ENCODE peak calls at places on chromosomes 16 and 17, in six cellular contexts. U is GM13977, G is foreskin keratinocyte, N is DND-41, K is A549, H is cardiac muscle cell. Z is an unnamed sample.
A peak's percentile ranks its signal among the peaks of the same experiment; 100 is the strongest.

GRCh38 chr17:69716571-69716970 is 302.1 kb downstream of the MAP2K6 start:
- DNase-seq in G (no peak), K (no peak), H (no peak), U (no peak), N (no peak), Z (no peak)

GRCh38 chr16:84527486-84528269 is 23.2 kb upstream of the MEAK7 start:
- DNase-seq in N (no peak), K (no peak), H (peak; percentile 29), U (no peak), G (no peak), Z (no peak)

GRCh38 chr17:45307290-45308015 is 9.4 kb downstream of the MAP3K14 start:
- DNase-seq in U (peak; percentile 66), K (peak; percentile 69), N (no peak), H (peak; percentile 95), G (peak; percentile 60), Z (no peak)

GRCh38 chr16:23835390-23836077 is at the start of gene PRKCB:
- DNase-seq in U (peak; percentile 97), K (peak; percentile 47), N (peak; percentile 93), G (peak; percentile 22), H (peak; percentile 63), Z (peak; percentile 94)

GRCh38 chr16:30143347-30143702 is 20.3 kb upstream of the MAPK3 start:
- DNase-seq in K (no peak), N (no peak), H (no peak), G (no peak), U (no peak), Z (no peak)

GRCh38 chr17:29433551-29433950 is 43.4 kb downstream of the TAOK1 start:
- DNase-seq in G (no peak), H (peak; percentile 13), K (no peak), N (no peak), U (no peak), Z (peak; percentile 5)

GRCh38 chr17:64326420-64327054 is 63.5 kb upstream of the TEX2 start:
- DNase-seq in G (no peak), K (peak; percentile 38), H (peak; percentile 96), U (no peak), N (no peak), Z (no peak)

GRCh38 chr17:41579484-41580243 is 7.0 kb downstream of the KRT14 start:
- DNase-seq in U (peak; percentile 93), G (peak; percentile 97), K (peak; percentile 87), N (peak; percentile 74), H (peak; percentile 81), Z (peak; percentile 90)

GRCh38 chr16:31501226-31501965 is 6.8 kb downstream of the RUSF1 start:
- DNase-seq in N (no peak), H (no peak), K (no peak), U (no peak), G (no peak), Z (no peak)

GRCh38 chr17:28828294-28829040 is 14.1 kb downstream of the FAM222B start:
- DNase-seq in K (no peak), G (no peak), H (no peak), U (no peak), N (no peak), Z (no peak)

GRCh38 chr16:86834451-86835035 is 256.2 kb downstream of the FOXL1 start:
- DNase-seq in K (peak; percentile 19), H (peak; percentile 26), U (no peak), G (peak; percentile 43), N (no peak), Z (peak; percentile 34)
- TF ChIP-seq CTCF in K (peak; percentile 1), H (no peak), U (no peak), G (peak; percentile 19), N (no peak), Z (no peak)

GRCh38 chr17:47953945-47954344 is 3.7 kb downstream of the PRR15L start:
- DNase-seq in H (no peak), G (no peak), U (no peak), K (no peak), N (no peak), Z (no peak)
- TF ChIP-seq CTCF in H (no peak), G (no peak), U (no peak), K (no peak), N (no peak), Z (no peak)

DNA sequence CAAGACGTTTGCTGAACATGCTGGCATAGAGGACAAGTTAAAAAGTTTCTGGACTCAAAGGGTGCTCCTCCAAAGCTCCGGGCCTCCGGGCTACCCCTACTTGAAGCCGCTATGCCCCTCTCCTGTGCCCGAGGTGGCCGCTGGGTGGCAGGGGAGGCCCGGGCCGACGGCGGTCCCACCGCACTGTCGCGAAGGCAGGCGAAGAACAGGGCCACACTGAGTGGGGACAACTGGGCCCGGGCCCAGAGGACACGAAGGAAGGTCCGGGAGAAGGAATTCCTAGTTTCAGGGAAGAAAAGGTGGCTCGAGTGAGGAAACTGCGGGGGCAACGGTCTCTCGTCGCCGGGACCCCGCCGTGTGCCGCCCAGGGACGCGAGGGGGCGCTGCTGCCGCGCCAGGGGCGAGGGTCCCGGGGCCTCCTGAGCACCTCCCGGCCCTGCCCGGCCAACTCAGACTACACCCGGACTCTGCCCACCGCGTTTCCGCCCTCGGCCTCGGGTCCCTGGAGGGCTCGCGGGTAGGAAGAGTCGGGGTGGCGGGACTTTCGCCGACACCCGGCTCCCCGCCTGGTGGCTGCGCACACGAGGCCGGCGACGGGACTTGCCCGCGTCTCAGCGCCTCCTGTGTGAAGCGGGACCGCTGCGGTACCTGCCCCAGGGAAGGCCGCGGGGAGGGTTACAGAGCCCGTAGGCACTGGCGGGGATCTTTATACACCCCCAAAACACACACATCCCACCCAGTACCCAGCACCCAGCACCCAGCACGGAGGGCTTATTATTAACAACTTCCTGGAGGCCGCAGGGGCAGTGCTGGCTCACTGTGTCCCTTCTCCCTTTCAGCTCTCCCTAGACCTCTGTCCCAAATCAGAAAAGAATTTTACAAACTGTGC is 772 bp upstream of the CHCT1 start:
- DNase-seq in N (no peak), U (peak; percentile 87), G (peak; percentile 36), H (peak; percentile 73), K (peak; percentile 81), Z (peak; percentile 78)
- TF ChIP-seq CTCF in N (no peak), U (peak; percentile 91), G (peak; percentile 82), H (peak; percentile 92), K (peak; percentile 100), Z (peak; percentile 97)

DNA sequence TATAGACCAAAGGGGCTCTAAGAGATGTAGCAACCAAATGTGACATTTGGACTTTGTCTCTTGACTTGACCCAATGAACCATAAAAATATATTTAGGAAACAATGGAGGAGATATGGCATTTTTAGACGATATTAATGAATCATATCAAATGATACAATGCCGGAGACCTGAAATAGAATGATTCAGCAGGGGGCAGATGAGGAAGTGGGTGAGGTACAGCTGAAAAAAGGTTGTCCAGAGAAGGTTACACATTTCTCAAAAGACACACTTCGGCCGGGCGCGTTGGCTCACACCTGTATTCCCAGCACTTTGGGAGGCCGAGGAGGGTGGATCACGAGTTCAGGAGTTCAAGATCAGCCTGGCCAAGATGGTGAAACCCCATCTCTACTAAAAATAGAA is 16.5 kb upstream of the SNN start:
- DNase-seq in N (no peak), H (no peak), U (no peak), G (no peak), K (no peak), Z (no peak)
- TF ChIP-seq CTCF in N (no peak), H (no peak), U (no peak), G (no peak), K (no peak), Z (no peak)

GRCh38 chr17:75240394-75241142 is 20.8 kb downstream of the GGA3 start:
- DNase-seq in K (peak; percentile 77), N (peak; percentile 49), U (no peak), G (no peak), H (peak; percentile 40), Z (peak; percentile 57)
- TF ChIP-seq CTCF in K (peak; percentile 82), N (peak; percentile 75), U (peak; percentile 80), G (peak; percentile 82), H (peak; percentile 75), Z (peak; percentile 53)

GRCh38 chr17:80991645-80992076 is at the start of gene CHMP6:
- DNase-seq in K (peak; percentile 87), G (peak; percentile 39), H (peak; percentile 84), U (peak; percentile 95), N (peak; percentile 72), Z (peak; percentile 73)
- TF ChIP-seq CTCF in K (peak; percentile 13), G (peak; percentile 52), H (no peak), U (no peak), N (peak; percentile 36), Z (no peak)

GRCh38 chr17:79951361-79952264 is 84.1 kb downstream of the TBC1D16 start:
- DNase-seq in G (no peak), H (peak; percentile 94), K (no peak), U (peak; percentile 24), N (no peak), Z (peak; percentile 77)
- TF ChIP-seq CTCF in G (no peak), H (no peak), K (no peak), U (no peak), N (no peak), Z (no peak)